ENCODE peak calls at places on chromosomes 6 and 20, in four cellular contexts. R is HFF-Myc, T is BJ, Y is AG08395. X is an unnamed sample.

GRCh38 chr20:25197173-25197869 is 1.8 kb downstream of the ENTPD6 start:
- DNase-seq in T (no peak), R (no peak), Y (no peak), X (no peak)

GRCh38 chr20:13681248-13682125 is 42.8 kb upstream of the TASP1 start:
- DNase-seq in R (no peak), T (no peak), Y (no peak), X (no peak)

GRCh38 chr20:25084616-25085187 is 2.8 kb upstream of the VSX1 start:
- DNase-seq in R (no peak), Y (no peak), T (no peak), X (no peak)

GRCh38 chr6:163741743-163742363 is 327.3 kb downstream of the QKI start:
- DNase-seq in Y (no peak), R (no peak), T (no peak), X (no peak)

GRCh38 chr6:108998460-108998859 is 96.2 kb downstream of the SESN1 start:
- DNase-seq in T (no peak), R (no peak), Y (no peak), X (no peak)

GRCh38 chr20:63103402-63104311 is 96.9 kb upstream of the BHLHE23 start:
- DNase-seq in Y (no peak), R (no peak), T (no peak), X (no peak)

GRCh38 chr6:44898296-44898930 is 429.7 kb upstream of the RUNX2 start:
- DNase-seq in R (peak; percentile 71), T (peak; percentile 31), Y (peak; percentile 72), X (peak; percentile 41)

GRCh38 chr6:82085701-82086100 is 161.8 kb downstream of the IBTK start:
- DNase-seq in Y (no peak), T (no peak), R (no peak), X (no peak)

GRCh38 chr6:35669441-35669776 is 19.3 kb downstream of the FKBP5 start:
- DNase-seq in T (no peak), R (no peak), Y (no peak), X (no peak)

GRCh38 chr6:43723737-43724295 is 36.2 kb upstream of the MRPS18A start:
- DNase-seq in Y (peak; percentile 52), T (no peak), R (peak; percentile 21), X (no peak)

GRCh38 chr20:7702141-7702540 is 238.1 kb downstream of the HAO1 start:
- DNase-seq in R (no peak), Y (peak; percentile 8), T (no peak), X (no peak)

GRCh38 chr6:156776470-156776840 is 723 bp upstream of the ARID1B start:
- DNase-seq in R (no peak), T (no peak), Y (no peak), X (no peak)

GRCh38 chr6:167350731-167351655 is 26.1 kb downstream of the TTLL2 start:
- DNase-seq in T (no peak), Y (peak; percentile 25), R (peak; percentile 17), X (no peak)

GRCh38 chr6:14925627-14926026 is 320.2 kb upstream of the JARID2 start:
- DNase-seq in T (no peak), Y (no peak), R (no peak), X (peak; percentile 12)

GRCh38 chr20:48949304-48950170 is 28.0 kb downstream of the ARFGEF2 start:
- DNase-seq in T (no peak), Y (no peak), R (no peak), X (no peak)

GRCh38 chr6:137715589-137716045 is 151.4 kb upstream of the TNFAIP3 start:
- DNase-seq in Y (no peak), T (no peak), R (no peak), X (no peak)

X was measured in AG04449.